ENCODE peak calls at places on chromosome 1, in nine cellular contexts. F, U, K, X, P, N, T, A and V are unnamed samples.
A peak's percentile ranks its signal among the peaks of the same experiment; 100 is the strongest.

GRCh38 chr1:50292276-50292675 is 131.0 kb downstream of the DMRTA2 start:
- DNase-seq in F (no peak), U (no peak), K (no peak), X (no peak), P (no peak), N (no peak), T (no peak), A (no peak), V (peak; percentile 31)

GRCh38 chr1:94693029-94693428 is 127.1 kb upstream of the SLC44A3 start:
- DNase-seq in F (no peak), U (no peak), K (no peak), X (no peak), P (no peak), N (no peak), T (no peak), A (no peak), V (no peak)

GRCh38 chr1:16992675-16993074 is 12.3 kb upstream of the MFAP2 start:
- DNase-seq in F (no peak), U (no peak), K (no peak), X (no peak), P (no peak), N (no peak), T (no peak), A (no peak), V (no peak)

GRCh38 chr1:86016076-86016746 is 140.4 kb downstream of the COL24A1 start:
- DNase-seq in F (no peak), U (peak; percentile 3), K (no peak), X (no peak), P (no peak), N (peak; percentile 29), T (no peak), A (no peak), V (no peak)

GRCh38 chr1:34132161-34132420 is 32.9 kb downstream of the CSMD2 start:
- DNase-seq in F (no peak), U (no peak), K (no peak), X (no peak), P (no peak), N (no peak), T (no peak), A (no peak), V (no peak)

GRCh38 chr1:33015216-33015615 is 21.5 kb downstream of the AK2 start:
- DNase-seq in F (no peak), U (peak; percentile 17), K (no peak), X (no peak), P (no peak), N (no peak), T (no peak), A (no peak), V (no peak)

GRCh38 chr1:151839457-151840409 is at the start of gene C2CD4D:
- DNase-seq in F (no peak), U (no peak), K (peak; percentile 40), X (no peak), P (peak; percentile 76), N (no peak), T (peak; percentile 92), A (peak; percentile 73), V (no peak)

GRCh38 chr1:61455400-61455799 is 269.5 kb downstream of the TM2D1 start:
- DNase-seq in F (no peak), U (peak; percentile 16), K (no peak), X (no peak), P (no peak), N (no peak), T (no peak), A (no peak), V (no peak)

GRCh38 chr1:56808385-56808784 is 10.8 kb downstream of the FYB2 start:
- DNase-seq in F (no peak), U (no peak), K (no peak), X (no peak), P (no peak), N (no peak), T (no peak), A (no peak), V (no peak)

GRCh38 chr1:38029725-38030511 is 16.7 kb downstream of the POU3F1 start:
- DNase-seq in F (no peak), U (peak; percentile 62), K (no peak), X (peak; percentile 42), P (no peak), N (peak; percentile 62), T (peak; percentile 57), A (no peak), V (peak; percentile 74)

GRCh38 chr1:184387871-184388670 is 1.2 kb downstream of the C1orf21 start:
- DNase-seq in F (no peak), U (peak; percentile 78), K (peak; percentile 38), X (peak; percentile 66), P (peak; percentile 51), N (peak; percentile 89), T (no peak), A (peak; percentile 69), V (peak; percentile 8)

GRCh38 chr1:5936126-5936525 is 56.1 kb downstream of the NPHP4 start:
- DNase-seq in F (no peak), U (no peak), K (no peak), X (no peak), P (no peak), N (no peak), T (peak; percentile 4), A (no peak), V (no peak)

GRCh38 chr1:91553196-91553595 is 52.5 kb downstream of the CDC7 start:
- DNase-seq in F (peak; percentile 19), U (peak; percentile 40), K (no peak), X (peak; percentile 64), P (no peak), N (peak; percentile 80), T (no peak), A (no peak), V (no peak)

GRCh38 chr1:231139659-231140650 is 21.9 kb upstream of the TRIM67 start:
- DNase-seq in F (no peak), U (peak; percentile 99), K (peak; percentile 59), X (peak; percentile 58), P (no peak), N (peak; percentile 82), T (no peak), A (no peak), V (peak; percentile 77)

GRCh38 chr1:28796321-28797213 is 15.4 kb upstream of the OPRD1 start:
- DNase-seq in F (no peak), U (no peak), K (no peak), X (no peak), P (peak; percentile 52), N (no peak), T (peak; percentile 61), A (no peak), V (peak; percentile 68)

GRCh38 chr1:31668303-31668883 is 23.7 kb upstream of the PEF1 start:
- DNase-seq in F (no peak), U (no peak), K (no peak), X (no peak), P (no peak), N (no peak), T (no peak), A (peak; percentile 48), V (no peak)

GRCh38 chr1:245225267-245225666 is 70.5 kb downstream of the KIF26B start:
- DNase-seq in F (no peak), U (peak; percentile 9), K (no peak), X (no peak), P (no peak), N (peak; percentile 45), T (peak; percentile 47), A (peak; percentile 29), V (no peak)
- H3K9me3 ChIP-seq in F (no peaks in the 10 kb centered on the region), U (no peaks in the 10 kb centered on the region), K (no peaks in the 10 kb centered on the region), X (no peaks in the 10 kb centered on the region), P (no peaks in the 10 kb centered on the region), N (no peaks in the 10 kb centered on the region), T (no peaks in the 10 kb centered on the region), A (no peaks in the 10 kb centered on the region), V (no peaks in the 10 kb centered on the region)

DNA sequence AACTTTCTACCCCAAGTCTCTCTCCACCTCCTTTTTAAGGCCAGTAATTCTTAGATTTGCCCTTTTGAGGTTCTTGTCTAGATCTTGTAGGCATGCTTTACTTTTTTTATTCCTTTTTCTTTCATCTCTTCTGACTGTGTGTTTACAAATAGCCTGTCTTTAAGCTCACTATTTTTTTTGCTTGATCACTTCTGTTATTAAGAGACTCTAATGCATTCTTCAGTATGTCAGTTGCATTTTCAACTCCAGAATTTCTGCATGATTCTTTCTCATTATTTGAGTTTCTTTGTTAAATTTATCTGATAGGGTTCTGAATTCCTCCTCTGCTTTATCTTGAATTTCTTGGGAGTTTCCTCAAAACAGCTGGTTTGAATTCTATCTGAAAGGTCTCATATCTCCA is 30.9 kb downstream of the XPR1 start:
- DNase-seq in F (no peak), U (no peak), K (no peak), X (no peak), P (no peak), N (no peak), T (no peak), A (no peak), V (no peak)
- H3K9me3 ChIP-seq in F (peaks cover 12% of the 10 kb centered on the region), U (no peaks in the 10 kb centered on the region), K (peaks cover 5% of the 10 kb centered on the region), X (peaks cover 29% of the 10 kb centered on the region), P (no peaks in the 10 kb centered on the region), N (peaks cover 6% of the 10 kb centered on the region), T (no peaks in the 10 kb centered on the region), A (peaks cover 29% of the 10 kb centered on the region), V (peaks cover 8% of the 10 kb centered on the region)

GRCh38 chr1:2905356-2905755 is 103.9 kb upstream of the TTC34 start:
- DNase-seq in F (no peak), U (no peak), K (no peak), X (no peak), P (no peak), N (no peak), T (no peak), A (no peak), V (no peak)
- H3K9me3 ChIP-seq in F (no peaks in the 10 kb centered on the region), U (no peaks in the 10 kb centered on the region), K (no peaks in the 10 kb centered on the region), X (no peaks in the 10 kb centered on the region), P (no peaks in the 10 kb centered on the region), N (peaks cover 77% of the 10 kb centered on the region), T (peaks cover 91% of the 10 kb centered on the region), A (no peaks in the 10 kb centered on the region), V (no peaks in the 10 kb centered on the region)

DNA sequence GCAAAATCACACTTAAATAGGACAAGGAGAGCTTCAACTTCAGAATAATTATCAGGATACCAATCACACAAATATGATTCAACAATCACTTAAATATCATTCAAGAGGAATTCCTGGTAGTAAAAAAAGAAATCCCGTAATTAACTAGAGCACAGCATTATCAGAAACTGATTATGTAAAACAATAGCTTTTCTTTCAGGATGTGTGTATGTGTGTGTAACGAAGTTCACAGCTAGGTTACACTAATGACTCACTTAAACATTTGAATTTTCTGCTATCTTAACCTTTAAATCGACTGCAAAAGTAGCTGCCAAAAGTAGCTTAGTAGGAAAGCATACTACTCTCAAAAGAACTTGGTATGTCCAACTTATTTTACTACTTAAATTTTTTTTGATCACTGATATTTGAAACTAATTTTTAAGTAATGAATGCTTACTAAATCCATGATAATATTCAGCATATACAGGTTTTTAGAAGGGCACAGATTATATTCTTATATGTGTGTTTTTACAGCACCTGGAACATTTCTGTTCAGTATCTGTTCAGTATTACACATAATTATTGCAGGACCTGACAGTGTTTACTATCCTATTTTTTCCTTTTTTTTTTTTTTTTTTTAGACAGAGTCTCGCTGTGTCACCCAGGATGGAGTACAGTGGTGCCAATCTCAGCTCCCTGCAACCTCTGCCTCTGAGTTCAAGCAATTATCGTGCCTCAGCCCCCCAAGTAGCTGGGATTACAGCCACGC is 4.2 kb downstream of the RERE start:
- DNase-seq in F (no peak), U (peak; percentile 71), K (no peak), X (no peak), P (no peak), N (peak; percentile 48), T (no peak), A (no peak), V (no peak)
- H3K9me3 ChIP-seq in F (no peaks in the 10 kb centered on the region), U (no peaks in the 10 kb centered on the region), K (no peaks in the 10 kb centered on the region), X (no peaks in the 10 kb centered on the region), P (no peaks in the 10 kb centered on the region), N (no peaks in the 10 kb centered on the region), T (no peaks in the 10 kb centered on the region), A (no peaks in the 10 kb centered on the region), V (no peaks in the 10 kb centered on the region)

GRCh38 chr1:73310797-73311381 is 887.1 kb downstream of the LRRIQ3 start:
- DNase-seq in F (no peak), U (no peak), K (no peak), X (no peak), P (no peak), N (no peak), T (peak; percentile 36), A (no peak), V (no peak)
- H3K9me3 ChIP-seq in F (no peaks in the 10 kb centered on the region), U (no peaks in the 10 kb centered on the region), K (no peaks in the 10 kb centered on the region), X (no peaks in the 10 kb centered on the region), P (no peaks in the 10 kb centered on the region), N (peaks cover 2% of the 10 kb centered on the region), T (no peaks in the 10 kb centered on the region), A (no peaks in the 10 kb centered on the region), V (no peaks in the 10 kb centered on the region)